ENCODE peak calls at places on chromosomes 7 and 10, in seven cellular contexts. One of them, this sample, is unnamed.

GRCh38 chr7:20798694-20799121 is 12.0 kb upstream of the SP8 start:
- DNase-seq in stromal cell of bone marrow: no peak
- DNase-seq in WTC11: peak
- DNase-seq in Peyer's patch: no peak
- DNase-seq in small intestine: no peak
- DNase-seq in activated T-helper 1 cell treated with anti-CD3 and anti-CD28 coated beads, Interleukin-2, amount 50 U/mL, for 16 hours: no peak
- DNase-seq in KG1: no peak
- DNase-seq in this sample: no peak

GRCh38 chr7:123916240-123916724 is 8.8 kb upstream of the SPAM1 start:
- DNase-seq in stromal cell of bone marrow: no peak
- DNase-seq in WTC11: no peak
- DNase-seq in Peyer's patch: no peak
- DNase-seq in small intestine: peak
- DNase-seq in activated T-helper 1 cell treated with anti-CD3 and anti-CD28 coated beads, Interleukin-2, amount 50 U/mL, for 16 hours: no peak
- DNase-seq in KG1: no peak
- DNase-seq in this sample: no peak

GRCh38 chr10:88990528-88991160 is at the start of gene FAS:
- DNase-seq in stromal cell of bone marrow: no peak
- DNase-seq in WTC11: peak
- DNase-seq in Peyer's patch: peak
- DNase-seq in small intestine: peak
- DNase-seq in activated T-helper 1 cell treated with anti-CD3 and anti-CD28 coated beads, Interleukin-2, amount 50 U/mL, for 16 hours: peak
- DNase-seq in KG1: no peak
- DNase-seq in this sample: peak

GRCh38 chr7:36286241-36286640 is 103.4 kb upstream of the ANLN start:
- DNase-seq in stromal cell of bone marrow: no peak
- DNase-seq in WTC11: no peak
- DNase-seq in Peyer's patch: no peak
- DNase-seq in small intestine: no peak
- DNase-seq in activated T-helper 1 cell treated with anti-CD3 and anti-CD28 coated beads, Interleukin-2, amount 50 U/mL, for 16 hours: peak
- DNase-seq in KG1: no peak
- DNase-seq in this sample: no peak

GRCh38 chr7:43201912-43202311 is 89.5 kb downstream of the HECW1 start:
- DNase-seq in stromal cell of bone marrow: peak
- DNase-seq in WTC11: no peak
- DNase-seq in Peyer's patch: no peak
- DNase-seq in small intestine: no peak
- DNase-seq in activated T-helper 1 cell treated with anti-CD3 and anti-CD28 coated beads, Interleukin-2, amount 50 U/mL, for 16 hours: no peak
- DNase-seq in KG1: no peak
- DNase-seq in this sample: no peak

GRCh38 chr10:48287417-48288391 is 13.2 kb upstream of the FRMPD2 start:
- DNase-seq in stromal cell of bone marrow: no peak
- DNase-seq in WTC11: no peak
- DNase-seq in Peyer's patch: no peak
- DNase-seq in small intestine: no peak
- DNase-seq in activated T-helper 1 cell treated with anti-CD3 and anti-CD28 coated beads, Interleukin-2, amount 50 U/mL, for 16 hours: no peak
- DNase-seq in KG1: no peak
- DNase-seq in this sample: no peak

GRCh38 chr7:42457663-42458062 is 220.7 kb upstream of the GLI3 start:
- DNase-seq in stromal cell of bone marrow: no peak
- DNase-seq in WTC11: no peak
- DNase-seq in Peyer's patch: no peak
- DNase-seq in small intestine: no peak
- DNase-seq in activated T-helper 1 cell treated with anti-CD3 and anti-CD28 coated beads, Interleukin-2, amount 50 U/mL, for 16 hours: no peak
- DNase-seq in KG1: no peak
- DNase-seq in this sample: no peak

GRCh38 chr10:104072786-104073185 is 12.9 kb downstream of the COL17A1 start:
- DNase-seq in stromal cell of bone marrow: no peak
- DNase-seq in WTC11: no peak
- DNase-seq in Peyer's patch: no peak
- DNase-seq in small intestine: no peak
- DNase-seq in activated T-helper 1 cell treated with anti-CD3 and anti-CD28 coated beads, Interleukin-2, amount 50 U/mL, for 16 hours: no peak
- DNase-seq in KG1: no peak
- DNase-seq in this sample: no peak

GRCh38 chr10:101565370-101565900 is 22.6 kb downstream of the POLL start:
- DNase-seq in stromal cell of bone marrow: no peak
- DNase-seq in WTC11: no peak
- DNase-seq in Peyer's patch: peak
- DNase-seq in small intestine: no peak
- DNase-seq in activated T-helper 1 cell treated with anti-CD3 and anti-CD28 coated beads, Interleukin-2, amount 50 U/mL, for 16 hours: no peak
- DNase-seq in KG1: no peak
- DNase-seq in this sample: no peak

GRCh38 chr7:20095862-20096261 is 121.3 kb downstream of the MACC1 start:
- DNase-seq in stromal cell of bone marrow: no peak
- DNase-seq in WTC11: no peak
- DNase-seq in Peyer's patch: no peak
- DNase-seq in small intestine: no peak
- DNase-seq in activated T-helper 1 cell treated with anti-CD3 and anti-CD28 coated beads, Interleukin-2, amount 50 U/mL, for 16 hours: no peak
- DNase-seq in KG1: no peak
- DNase-seq in this sample: no peak

GRCh38 chr10:851891-852290 is 79.6 kb downstream of the LARP4B start:
- DNase-seq in stromal cell of bone marrow: no peak
- DNase-seq in WTC11: no peak
- DNase-seq in Peyer's patch: no peak
- DNase-seq in small intestine: no peak
- DNase-seq in activated T-helper 1 cell treated with anti-CD3 and anti-CD28 coated beads, Interleukin-2, amount 50 U/mL, for 16 hours: no peak
- DNase-seq in KG1: no peak
- DNase-seq in this sample: no peak

GRCh38 chr10:94358480-94358879 is 4.3 kb downstream of the NOC3L start:
- DNase-seq in stromal cell of bone marrow: peak
- DNase-seq in WTC11: no peak
- DNase-seq in Peyer's patch: no peak
- DNase-seq in small intestine: no peak
- DNase-seq in activated T-helper 1 cell treated with anti-CD3 and anti-CD28 coated beads, Interleukin-2, amount 50 U/mL, for 16 hours: no peak
- DNase-seq in KG1: no peak
- DNase-seq in this sample: no peak

GRCh38 chr10:35089641-35090161 is 440 bp downstream of the CUL2 start:
- DNase-seq in stromal cell of bone marrow: no peak
- DNase-seq in WTC11: no peak
- DNase-seq in Peyer's patch: no peak
- DNase-seq in small intestine: peak
- DNase-seq in activated T-helper 1 cell treated with anti-CD3 and anti-CD28 coated beads, Interleukin-2, amount 50 U/mL, for 16 hours: no peak
- DNase-seq in KG1: peak
- DNase-seq in this sample: peak

GRCh38 chr10:124377101-124377500 is 41.6 kb downstream of the OAT start:
- DNase-seq in stromal cell of bone marrow: no peak
- DNase-seq in WTC11: no peak
- DNase-seq in Peyer's patch: no peak
- DNase-seq in small intestine: no peak
- DNase-seq in activated T-helper 1 cell treated with anti-CD3 and anti-CD28 coated beads, Interleukin-2, amount 50 U/mL, for 16 hours: no peak
- DNase-seq in KG1: no peak
- DNase-seq in this sample: no peak

GRCh38 chr10:11300071-11300470 is 282.4 kb downstream of the CELF2 start:
- DNase-seq in stromal cell of bone marrow: no peak
- DNase-seq in WTC11: no peak
- DNase-seq in Peyer's patch: no peak
- DNase-seq in small intestine: no peak
- DNase-seq in activated T-helper 1 cell treated with anti-CD3 and anti-CD28 coated beads, Interleukin-2, amount 50 U/mL, for 16 hours: no peak
- DNase-seq in KG1: no peak
- DNase-seq in this sample: no peak

GRCh38 chr10:27742926-27743735 is 2.5 kb downstream of the MKX start:
- DNase-seq in stromal cell of bone marrow: no peak
- DNase-seq in WTC11: peak
- DNase-seq in Peyer's patch: peak
- DNase-seq in small intestine: no peak
- DNase-seq in activated T-helper 1 cell treated with anti-CD3 and anti-CD28 coated beads, Interleukin-2, amount 50 U/mL, for 16 hours: no peak
- DNase-seq in KG1: no peak
- DNase-seq in this sample: peak

GRCh38 chr10:688621-689426 is 644 bp downstream of the DIP2C start:
- DNase-seq in stromal cell of bone marrow: no peak
- DNase-seq in WTC11: peak
- DNase-seq in Peyer's patch: peak
- DNase-seq in small intestine: peak
- DNase-seq in activated T-helper 1 cell treated with anti-CD3 and anti-CD28 coated beads, Interleukin-2, amount 50 U/mL, for 16 hours: no peak
- DNase-seq in KG1: no peak
- DNase-seq in this sample: peak

GRCh38 chr10:44384601-44385422 is at the start of gene CXCL12:
- DNase-seq in stromal cell of bone marrow: peak
- DNase-seq in WTC11: peak
- DNase-seq in Peyer's patch: no peak
- DNase-seq in small intestine: no peak
- DNase-seq in activated T-helper 1 cell treated with anti-CD3 and anti-CD28 coated beads, Interleukin-2, amount 50 U/mL, for 16 hours: no peak
- DNase-seq in KG1: no peak
- DNase-seq in this sample: peak

GRCh38 chr7:105017263-105018051 is 3.5 kb downstream of the KMT2E start:
- DNase-seq in stromal cell of bone marrow: no peak
- DNase-seq in WTC11: no peak
- DNase-seq in Peyer's patch: no peak
- DNase-seq in small intestine: no peak
- DNase-seq in activated T-helper 1 cell treated with anti-CD3 and anti-CD28 coated beads, Interleukin-2, amount 50 U/mL, for 16 hours: no peak
- DNase-seq in KG1: no peak
- DNase-seq in this sample: no peak

GRCh38 chr10:122255509-122256301 is 15.4 kb upstream of the BTBD16 start:
- DNase-seq in stromal cell of bone marrow: no peak
- DNase-seq in WTC11: no peak
- DNase-seq in Peyer's patch: no peak
- DNase-seq in small intestine: no peak
- DNase-seq in activated T-helper 1 cell treated with anti-CD3 and anti-CD28 coated beads, Interleukin-2, amount 50 U/mL, for 16 hours: no peak
- DNase-seq in KG1: no peak
- DNase-seq in this sample: peak

GRCh38 chr7:27185708-27186449 is 847 bp upstream of the HOXA11 start:
- DNase-seq in stromal cell of bone marrow: no peak
- DNase-seq in WTC11: no peak
- DNase-seq in Peyer's patch: peak
- DNase-seq in small intestine: no peak
- DNase-seq in activated T-helper 1 cell treated with anti-CD3 and anti-CD28 coated beads, Interleukin-2, amount 50 U/mL, for 16 hours: no peak
- DNase-seq in KG1: no peak
- DNase-seq in this sample: peak

GRCh38 chr7:132295198-132295597 is 281.1 kb downstream of the PLXNA4 start:
- DNase-seq in stromal cell of bone marrow: no peak
- DNase-seq in WTC11: no peak
- DNase-seq in Peyer's patch: no peak
- DNase-seq in small intestine: no peak
- DNase-seq in activated T-helper 1 cell treated with anti-CD3 and anti-CD28 coated beads, Interleukin-2, amount 50 U/mL, for 16 hours: no peak
- DNase-seq in KG1: no peak
- DNase-seq in this sample: no peak

GRCh38 chr10:122279725-122280141 is 8.6 kb downstream of the BTBD16 start:
- DNase-seq in stromal cell of bone marrow: no peak
- DNase-seq in WTC11: peak
- DNase-seq in Peyer's patch: no peak
- DNase-seq in small intestine: peak
- DNase-seq in activated T-helper 1 cell treated with anti-CD3 and anti-CD28 coated beads, Interleukin-2, amount 50 U/mL, for 16 hours: no peak
- DNase-seq in KG1: no peak
- DNase-seq in this sample: no peak

GRCh38 chr7:5173490-5173889 is 16.5 kb upstream of the WIPI2 start:
- DNase-seq in stromal cell of bone marrow: no peak
- DNase-seq in WTC11: no peak
- DNase-seq in Peyer's patch: no peak
- DNase-seq in small intestine: no peak
- DNase-seq in activated T-helper 1 cell treated with anti-CD3 and anti-CD28 coated beads, Interleukin-2, amount 50 U/mL, for 16 hours: no peak
- DNase-seq in KG1: no peak
- DNase-seq in this sample: no peak

GRCh38 chr10:5679606-5680005 is 5.0 kb upstream of the TASOR2 start:
- DNase-seq in stromal cell of bone marrow: peak
- DNase-seq in WTC11: no peak
- DNase-seq in Peyer's patch: no peak
- DNase-seq in small intestine: no peak
- DNase-seq in activated T-helper 1 cell treated with anti-CD3 and anti-CD28 coated beads, Interleukin-2, amount 50 U/mL, for 16 hours: no peak
- DNase-seq in KG1: no peak
- DNase-seq in this sample: no peak

GRCh38 chr7:118029881-118030422 is 154.0 kb upstream of the LSM8 start:
- DNase-seq in stromal cell of bone marrow: no peak
- DNase-seq in WTC11: no peak
- DNase-seq in Peyer's patch: no peak
- DNase-seq in small intestine: no peak
- DNase-seq in activated T-helper 1 cell treated with anti-CD3 and anti-CD28 coated beads, Interleukin-2, amount 50 U/mL, for 16 hours: no peak
- DNase-seq in KG1: no peak
- DNase-seq in this sample: no peak

GRCh38 chr10:71344154-71344915 is 25.3 kb downstream of the SLC29A3 start:
- DNase-seq in stromal cell of bone marrow: no peak
- DNase-seq in WTC11: peak
- DNase-seq in Peyer's patch: no peak
- DNase-seq in small intestine: no peak
- DNase-seq in activated T-helper 1 cell treated with anti-CD3 and anti-CD28 coated beads, Interleukin-2, amount 50 U/mL, for 16 hours: no peak
- DNase-seq in KG1: no peak
- DNase-seq in this sample: no peak

GRCh38 chr7:97460433-97460832 is 271.5 kb upstream of the TAC1 start:
- DNase-seq in stromal cell of bone marrow: no peak
- DNase-seq in WTC11: no peak
- DNase-seq in Peyer's patch: no peak
- DNase-seq in small intestine: no peak
- DNase-seq in activated T-helper 1 cell treated with anti-CD3 and anti-CD28 coated beads, Interleukin-2, amount 50 U/mL, for 16 hours: no peak
- DNase-seq in KG1: no peak
- DNase-seq in this sample: no peak

This sample was measured in lower leg skin.